ENCODE peak calls at places on chromosomes 4 and X, in five cellular contexts. One of them, this sample, is unnamed.

GRCh38 chr4:154868423-154869194 is 87.5 kb downstream of the RBM46 start:
- DNase-seq in tibial artery: no peak
- DNase-seq in breast epithelium: no peak
- DNase-seq in NB4: no peak
- DNase-seq in activated B cell treated with CpG ODN at 0.5 μM for 24 hours: no peak
- DNase-seq in this sample: no peak

GRCh38 chr4:148441624-148441985 is 609 bp downstream of the NR3C2 start:
- DNase-seq in activated B cell treated with CpG ODN at 0.5 μM for 24 hours: no peak
- DNase-seq in breast epithelium: no peak
- DNase-seq in tibial artery: no peak
- DNase-seq in NB4: no peak
- DNase-seq in this sample: no peak

GRCh38 chr4:183328832-183329231 is 6.6 kb upstream of the CLDN24 start:
- DNase-seq in NB4: no peak
- DNase-seq in activated B cell treated with CpG ODN at 0.5 μM for 24 hours: no peak
- DNase-seq in breast epithelium: no peak
- DNase-seq in tibial artery: no peak
- DNase-seq in this sample: no peak

GRCh38 chrX:136768469-136769084 is 12.2 kb downstream of the ARHGEF6 start:
- DNase-seq in activated B cell treated with CpG ODN at 0.5 μM for 24 hours: no peak
- DNase-seq in breast epithelium: no peak
- DNase-seq in tibial artery: peak; percentile 78
- DNase-seq in NB4: peak; percentile 95
- DNase-seq in this sample: peak; percentile 75

GRCh38 chr4:123811763-123812390 is 415.3 kb downstream of the SPRY1 start:
- DNase-seq in activated B cell treated with CpG ODN at 0.5 μM for 24 hours: peak; percentile 17
- DNase-seq in breast epithelium: no peak
- DNase-seq in NB4: no peak
- DNase-seq in tibial artery: no peak
- DNase-seq in this sample: no peak

GRCh38 chrX:153993079-153993478 is 20.5 kb downstream of the TMEM187 start:
- DNase-seq in NB4: no peak
- DNase-seq in breast epithelium: no peak
- DNase-seq in tibial artery: no peak
- DNase-seq in activated B cell treated with CpG ODN at 0.5 μM for 24 hours: no peak
- DNase-seq in this sample: no peak

GRCh38 chr4:123616970-123617392 is 220.4 kb downstream of the SPRY1 start:
- DNase-seq in activated B cell treated with CpG ODN at 0.5 μM for 24 hours: no peak
- DNase-seq in tibial artery: peak; percentile 65
- DNase-seq in breast epithelium: peak; percentile 33
- DNase-seq in NB4: peak; percentile 88
- DNase-seq in this sample: peak; percentile 89

GRCh38 chrX:19638968-19639539 is 123.7 kb upstream of the MAP3K15 start:
- DNase-seq in activated B cell treated with CpG ODN at 0.5 μM for 24 hours: no peak
- DNase-seq in NB4: no peak
- DNase-seq in breast epithelium: no peak
- DNase-seq in tibial artery: no peak
- DNase-seq in this sample: no peak

GRCh38 chrX:39818750-39819149 is 279.0 kb downstream of the BCOR start:
- DNase-seq in tibial artery: no peak
- DNase-seq in breast epithelium: no peak
- DNase-seq in activated B cell treated with CpG ODN at 0.5 μM for 24 hours: no peak
- DNase-seq in NB4: no peak
- DNase-seq in this sample: no peak

GRCh38 chr4:165013691-165014090 is 18.1 kb upstream of the TRIM60 start:
- DNase-seq in breast epithelium: no peak
- DNase-seq in NB4: no peak
- DNase-seq in activated B cell treated with CpG ODN at 0.5 μM for 24 hours: no peak
- DNase-seq in tibial artery: no peak
- DNase-seq in this sample: no peak

GRCh38 chr4:139030614-139031235 is 15.1 kb downstream of the NOCT start:
- DNase-seq in tibial artery: peak; percentile 74
- DNase-seq in NB4: peak; percentile 82
- DNase-seq in activated B cell treated with CpG ODN at 0.5 μM for 24 hours: peak; percentile 34
- DNase-seq in breast epithelium: peak; percentile 65
- DNase-seq in this sample: peak; percentile 62

GRCh38 chr4:108210989-108211725 is 42.4 kb upstream of the LEF1 start:
- DNase-seq in NB4: no peak
- DNase-seq in tibial artery: no peak
- DNase-seq in activated B cell treated with CpG ODN at 0.5 μM for 24 hours: no peak
- DNase-seq in breast epithelium: no peak
- DNase-seq in this sample: no peak

GRCh38 chr4:108216510-108216909 is 47.8 kb upstream of the LEF1 start:
- DNase-seq in activated B cell treated with CpG ODN at 0.5 μM for 24 hours: no peak
- DNase-seq in NB4: no peak
- DNase-seq in tibial artery: no peak
- DNase-seq in breast epithelium: no peak
- DNase-seq in this sample: no peak

GRCh38 chr4:108213308-108213707 is 44.6 kb upstream of the LEF1 start:
- DNase-seq in tibial artery: no peak
- DNase-seq in NB4: no peak
- DNase-seq in breast epithelium: no peak
- DNase-seq in activated B cell treated with CpG ODN at 0.5 μM for 24 hours: no peak
- DNase-seq in this sample: no peak

GRCh38 chr4:108213723-108214122 is 45.0 kb upstream of the LEF1 start:
- DNase-seq in tibial artery: no peak
- DNase-seq in breast epithelium: no peak
- DNase-seq in activated B cell treated with CpG ODN at 0.5 μM for 24 hours: no peak
- DNase-seq in NB4: no peak
- DNase-seq in this sample: no peak

GRCh38 chr4:108215055-108215454 is 46.3 kb upstream of the LEF1 start:
- DNase-seq in breast epithelium: no peak
- DNase-seq in activated B cell treated with CpG ODN at 0.5 μM for 24 hours: no peak
- DNase-seq in tibial artery: no peak
- DNase-seq in NB4: no peak
- DNase-seq in this sample: no peak
- TF ChIP-seq CTCF in breast epithelium: no peak
- TF ChIP-seq CTCF in activated B cell treated with CpG ODN at 0.5 μM for 24 hours: no peak
- TF ChIP-seq CTCF in tibial artery: no peak
- TF ChIP-seq CTCF in NB4: no peak
- TF ChIP-seq CTCF in this sample: no peak

GRCh38 chrX:134000260-134001245 is 15.2 kb upstream of the GPC3 start:
- DNase-seq in activated B cell treated with CpG ODN at 0.5 μM for 24 hours: no peak
- DNase-seq in breast epithelium: no peak
- DNase-seq in NB4: peak; percentile 24
- DNase-seq in tibial artery: no peak
- DNase-seq in this sample: no peak
- TF ChIP-seq CTCF in activated B cell treated with CpG ODN at 0.5 μM for 24 hours: no peak
- TF ChIP-seq CTCF in breast epithelium: no peak
- TF ChIP-seq CTCF in NB4: no peak
- TF ChIP-seq CTCF in tibial artery: no peak
- TF ChIP-seq CTCF in this sample: no peak

GRCh38 chr4:16505726-16506125 is 279.5 kb upstream of the TAPT1 start:
- DNase-seq in NB4: peak; percentile 9
- DNase-seq in activated B cell treated with CpG ODN at 0.5 μM for 24 hours: no peak
- DNase-seq in tibial artery: no peak
- DNase-seq in breast epithelium: no peak
- DNase-seq in this sample: no peak
- TF ChIP-seq CTCF in NB4: peak; percentile 12
- TF ChIP-seq CTCF in activated B cell treated with CpG ODN at 0.5 μM for 24 hours: no peak
- TF ChIP-seq CTCF in tibial artery: no peak
- TF ChIP-seq CTCF in breast epithelium: no peak
- TF ChIP-seq CTCF in this sample: no peak

GRCh38 chr4:116705466-116705865 is 379.9 kb downstream of the TRAM1L1 start:
- DNase-seq in breast epithelium: no peak
- DNase-seq in activated B cell treated with CpG ODN at 0.5 μM for 24 hours: no peak
- DNase-seq in NB4: no peak
- DNase-seq in tibial artery: no peak
- DNase-seq in this sample: peak; percentile 42

DNA sequence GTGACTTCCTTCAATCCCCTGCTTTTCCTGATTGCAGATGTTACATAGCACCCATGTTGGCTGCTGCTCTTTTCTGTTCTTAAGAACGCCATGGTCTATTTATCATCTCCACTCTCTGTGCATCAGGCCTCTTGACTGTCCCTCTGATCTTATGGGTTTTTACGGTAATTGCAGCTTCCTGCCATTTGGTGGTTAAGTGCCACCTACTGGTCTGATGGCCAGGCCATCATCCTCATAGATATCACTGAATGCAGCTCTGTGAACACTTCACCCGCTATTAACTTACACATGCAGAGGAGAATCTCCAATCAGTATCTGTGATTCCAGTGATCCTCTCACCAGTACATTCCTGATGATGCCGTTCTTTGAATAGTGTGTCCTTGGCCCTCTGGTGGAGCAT is 382.4 kb downstream of the TRAM1L1 start:
- DNase-seq in NB4: peak; percentile 35
- DNase-seq in tibial artery: no peak
- DNase-seq in breast epithelium: no peak
- DNase-seq in activated B cell treated with CpG ODN at 0.5 μM for 24 hours: no peak
- DNase-seq in this sample: no peak
- TF ChIP-seq CTCF in NB4: peak; percentile 51
- TF ChIP-seq CTCF in tibial artery: no peak
- TF ChIP-seq CTCF in breast epithelium: no peak
- TF ChIP-seq CTCF in activated B cell treated with CpG ODN at 0.5 μM for 24 hours: no peak
- TF ChIP-seq CTCF in this sample: no peak

GRCh38 chr4:153248641-153249198 is 44.5 kb downstream of the TRIM2 start:
- DNase-seq in breast epithelium: no peak
- DNase-seq in NB4: no peak
- DNase-seq in tibial artery: no peak
- DNase-seq in activated B cell treated with CpG ODN at 0.5 μM for 24 hours: no peak
- DNase-seq in this sample: no peak
- TF ChIP-seq CTCF in breast epithelium: no peak
- TF ChIP-seq CTCF in NB4: no peak
- TF ChIP-seq CTCF in tibial artery: no peak
- TF ChIP-seq CTCF in activated B cell treated with CpG ODN at 0.5 μM for 24 hours: no peak
- TF ChIP-seq CTCF in this sample: no peak